ENCODE peak calls at places on chromosomes 12 and 14, in six cellular contexts. Y, K, L, P, V and Q are unnamed samples.

GRCh38 chr12:52600071-52600470 is 1.2 kb downstream of the KRT72 start:
- DNase-seq in L (no peak), V (no peak), K (no peak), P (no peak), Y (no peak), Q (no peak)

GRCh38 chr14:67710209-67710608 is 8.5 kb downstream of the RDH12 start:
- DNase-seq in K (no peak), L (no peak), P (no peak), V (no peak), Y (no peak), Q (no peak)

GRCh38 chr12:44589697-44590096 is 286.4 kb downstream of the NELL2 start:
- DNase-seq in K (no peak), Y (peak; percentile 3), V (no peak), P (no peak), L (no peak), Q (no peak)

GRCh38 chr14:34615507-34615906 is 14.4 kb downstream of the SNX6 start:
- DNase-seq in K (no peak), Y (no peak), L (no peak), P (no peak), V (no peak), Q (no peak)

GRCh38 chr14:99176156-99176945 is 95.6 kb downstream of the BCL11B start:
- DNase-seq in L (no peak), Y (no peak), V (no peak), K (no peak), P (no peak), Q (no peak)

GRCh38 chr14:59511916-59512530 is 27.7 kb downstream of the JKAMP start:
- DNase-seq in Y (peak; percentile 42), P (no peak), K (no peak), V (no peak), L (no peak), Q (peak; percentile 7)

GRCh38 chr14:29028973-29029582 is 262.5 kb downstream of the FOXG1 start:
- DNase-seq in Y (peak; percentile 57), P (peak; percentile 3), V (no peak), K (no peak), L (no peak), Q (no peak)

GRCh38 chr12:2460051-2460450 is 334.7 kb upstream of the FKBP4 start:
- DNase-seq in Y (no peak), V (no peak), K (no peak), L (no peak), P (no peak), Q (no peak)

GRCh38 chr12:39329015-39329414 is 113.9 kb downstream of the KIF21A start:
- DNase-seq in K (no peak), L (no peak), Y (peak; percentile 13), V (no peak), P (peak; percentile 59), Q (peak; percentile 10)

GRCh38 chr14:45252356-45253069 is 489 bp downstream of the MIS18BP1 start:
- DNase-seq in L (no peak), K (no peak), V (no peak), P (peak; percentile 46), Y (no peak), Q (peak; percentile 58)

GRCh38 chr12:128551266-128552025 is 272.3 kb downstream of the SLC15A4 start:
- DNase-seq in V (peak; percentile 13), K (no peak), P (no peak), Y (no peak), L (no peak), Q (no peak)

GRCh38 chr14:68607852-68608232 is 185.0 kb downstream of the ZFP36L1 start:
- DNase-seq in P (no peak), L (no peak), Y (no peak), K (no peak), V (no peak), Q (no peak)

GRCh38 chr14:23492618-23493272 is 23.2 kb downstream of the NGDN start:
- DNase-seq in P (peak; percentile 12), L (no peak), Y (peak; percentile 43), K (no peak), V (no peak), Q (peak; percentile 53)